ENCODE peak calls at places on chromosomes 4 and X, in four cellular contexts. L is osteocyte, G is NCI-H510A treated with DMSO at 0.1 percent for 48 hours, Q is T-helper 1 cell. R is an unnamed sample.

GRCh38 chr4:186144596-186145569 is 40.4 kb downstream of the FAM149A start:
- DNase-seq in L (no peak), G (no peak), Q (no peak), R (peak)

GRCh38 chr4:99148545-99148944 is 4.4 kb upstream of the ADH4 start:
- DNase-seq in L (no peak), G (no peak), Q (no peak), R (no peak)

GRCh38 chr4:56307423-56307822 is 79.9 kb downstream of the AASDH start:
- DNase-seq in L (no peak), G (no peak), Q (no peak), R (no peak)

GRCh38 chr4:92303621-92304027 is at the start of gene GRID2:
- DNase-seq in L (no peak), G (peak), Q (no peak), R (no peak)

GRCh38 chr4:106358899-106359298 is 9.7 kb downstream of the GIMD1 start:
- DNase-seq in L (no peak), G (no peak), Q (no peak), R (no peak)

GRCh38 chr4:31053451-31053850 is 333.3 kb downstream of the PCDH7 start:
- DNase-seq in L (no peak), G (no peak), Q (no peak), R (no peak)

GRCh38 chr4:53010320-53010719 is 148.2 kb downstream of the RASL11B start:
- DNase-seq in L (no peak), G (no peak), Q (no peak), R (no peak)

GRCh38 chr4:28287837-28288236 is 1427.2 kb downstream of the STIM2 start:
- DNase-seq in L (no peak), G (no peak), Q (no peak), R (no peak)

GRCh38 chr4:181962321-181962720 is 280.9 kb upstream of the TENM3 start:
- DNase-seq in L (no peak), G (no peak), Q (no peak), R (no peak)

GRCh38 chrX:2642791-2643190 is 48.3 kb upstream of the CD99 start:
- DNase-seq in L (peak), G (no peak), Q (no peak), R (no peak)

GRCh38 chr4:114599231-114600065 is 841 bp downstream of the UGT8 start:
- DNase-seq in L (no peak), G (no peak), Q (no peak), R (peak)

GRCh38 chrX:51148848-51149247 is 183.8 kb upstream of the NUDT10 start:
- DNase-seq in L (no peak), G (no peak), Q (no peak), R (no peak)

GRCh38 chrX:153460826-153461225 is 9.6 kb downstream of the HAUS7 start:
- DNase-seq in L (no peak), G (no peak), Q (no peak), R (peak)

GRCh38 chrX:1249101-1249887 is 19.3 kb upstream of the CSF2RA start:
- DNase-seq in L (no peak), G (no peak), Q (no peak), R (no peak)

GRCh38 chr4:46124773-46125172 is 919 bp upstream of the GABRG1 start:
- DNase-seq in L (no peak), G (peak), Q (no peak), R (no peak)

GRCh38 chrX:24494544-24495113 is 29.5 kb downstream of the PDK3 start:
- DNase-seq in L (no peak), G (peak), Q (no peak), R (no peak)

GRCh38 chr4:62912531-62912930 is 1496.7 kb downstream of the TECRL start:
- DNase-seq in L (no peak), G (peak), Q (no peak), R (no peak)

GRCh38 chr4:39319678-39320077 is 46.5 kb downstream of the RFC1 start:
- DNase-seq in L (no peak), G (no peak), Q (no peak), R (no peak)

GRCh38 chr4:2788532-2789103 is 4.3 kb upstream of the SH3BP2 start:
- DNase-seq in L (no peak), G (no peak), Q (no peak), R (no peak)

GRCh38 chr4:67371563-67371962 is 173.7 kb downstream of the CENPC start:
- DNase-seq in L (no peak), G (no peak), Q (no peak), R (no peak)

GRCh38 chr4:688695-689497 is at the start of gene SLC49A3:
- DNase-seq in L (no peak), G (no peak), Q (no peak), R (no peak)

GRCh38 chrX:110992611-110993010 is 103.4 kb upstream of the PAK3 start:
- DNase-seq in L (no peak), G (no peak), Q (no peak), R (peak)

GRCh38 chr4:53919605-53920004 is 144.8 kb downstream of the CHIC2 start:
- DNase-seq in L (no peak), G (no peak), Q (no peak), R (no peak)

GRCh38 chr4:56674984-56675383 is 6.1 kb downstream of the HOPX start:
- DNase-seq in L (no peak), G (no peak), Q (no peak), R (no peak)

GRCh38 chrX:48473718-48473990 is 2.3 kb upstream of the FTSJ1 start:
- DNase-seq in L (no peak), G (no peak), Q (no peak), R (no peak)

GRCh38 chr4:4762909-4763814 is 96.3 kb upstream of the MSX1 start:
- DNase-seq in L (no peak), G (no peak), Q (no peak), R (no peak)